ENCODE peak calls at places on chromosomes 3 and 15, in seven cellular contexts. P is stimulated activated naive CD8-positive, alpha-beta T cell treated with anti-CD3 and anti-CD28 coated beads, Interleukin-15, Interleukin-2, amounts not matched to agents 100 U/mL and 50 U/mL, for 24 hours; V is upper lobe of left lung; Y is RWPE2; X is esophagus mucosa; A is CD4-positive, alpha-beta T cell; N is effector memory CD8-positive, alpha-beta T cell. K is an unnamed sample.

GRCh38 chr15:91407237-91407889 is 307.3 kb downstream of the SV2B start:
- ATAC-seq in P (peak), V (no peak), Y (peak), X (peak), A (peak), N (peak), K (no peak)

GRCh38 chr15:31366169-31366734 is 39.6 kb downstream of the KLF13 start:
- ATAC-seq in P (no peak), V (peak), Y (peak), X (peak), A (no peak), N (no peak), K (no peak)

GRCh38 chr3:44989141-44989540 is 13.1 kb downstream of the EXOSC7 start:
- ATAC-seq in P (no peak), V (no peak), Y (no peak), X (no peak), A (no peak), N (no peak), K (no peak)

GRCh38 chr15:96948981-96949380 is 618.5 kb downstream of the NR2F2 start:
- ATAC-seq in P (no peak), V (no peak), Y (no peak), X (no peak), A (no peak), N (no peak), K (no peak)

GRCh38 chr15:99167640-99168039 is 62.8 kb downstream of the SYNM start:
- ATAC-seq in P (no peak), V (no peak), Y (no peak), X (no peak), A (no peak), N (no peak), K (no peak)

GRCh38 chr15:85073556-85074194 is 92.0 kb downstream of the PDE8A start:
- ATAC-seq in P (peak), V (peak), Y (peak), X (peak), A (no peak), N (no peak), K (peak)

GRCh38 chr3:184556502-184557347 is 4.9 kb upstream of the EPHB3 start:
- ATAC-seq in P (no peak), V (no peak), Y (no peak), X (peak), A (peak), N (no peak), K (no peak)

GRCh38 chr15:70833897-70834765 is 19.8 kb downstream of the LARP6 start:
- ATAC-seq in P (no peak), V (no peak), Y (peak), X (no peak), A (no peak), N (no peak), K (no peak)

GRCh38 chr3:31196881-31197364 is 302.5 kb upstream of the GADL1 start:
- ATAC-seq in P (no peak), V (peak), Y (peak), X (peak), A (no peak), N (no peak), K (no peak)

GRCh38 chr3:66615643-66616301 is 115.0 kb upstream of the LRIG1 start:
- ATAC-seq in P (no peak), V (peak), Y (no peak), X (no peak), A (peak), N (no peak), K (no peak)

GRCh38 chr15:44861439-44861910 is 95.0 kb upstream of the TERB2 start:
- ATAC-seq in P (no peak), V (no peak), Y (no peak), X (no peak), A (no peak), N (no peak), K (no peak)

GRCh38 chr3:64760258-64760657 is 72.5 kb upstream of the ADAMTS9 start:
- ATAC-seq in P (no peak), V (no peak), Y (no peak), X (no peak), A (no peak), N (no peak), K (no peak)

GRCh38 chr15:62280625-62281024 is 115.5 kb upstream of the C2CD4B start:
- ATAC-seq in P (no peak), V (no peak), Y (no peak), X (no peak), A (no peak), N (no peak), K (no peak)

GRCh38 chr15:89346516-89346915 is 11.9 kb upstream of the POLG start:
- ATAC-seq in P (no peak), V (no peak), Y (peak), X (no peak), A (no peak), N (no peak), K (no peak)

GRCh38 chr3:139377378-139377777 is 12.1 kb downstream of the COPB2 start:
- ATAC-seq in P (no peak), V (no peak), Y (no peak), X (no peak), A (no peak), N (no peak), K (no peak)

GRCh38 chr15:100733088-100733487 is 130.7 kb downstream of the ASB7 start:
- ATAC-seq in P (no peak), V (no peak), Y (peak), X (no peak), A (no peak), N (no peak), K (no peak)

GRCh38 chr15:34650177-34650576 is 66.7 kb upstream of the GOLGA8B start:
- ATAC-seq in P (peak), V (no peak), Y (peak), X (no peak), A (no peak), N (no peak), K (peak)

GRCh38 chr15:65421360-65422215 is 1.2 kb downstream of the IGDCC4 start:
- ATAC-seq in P (peak), V (peak), Y (no peak), X (peak), A (no peak), N (no peak), K (no peak)

GRCh38 chr3:136919799-136920580 is 37.8 kb upstream of the IL20RB start:
- ATAC-seq in P (peak), V (no peak), Y (no peak), X (no peak), A (peak), N (peak), K (peak)